ENCODE peak calls at places on chromosomes 13 and 19, in nine cellular contexts. R is activated CD4-positive, CD25-positive, alpha-beta regulatory T cell; F is COR-L47; Y is stimulated activated CD4-positive, alpha-beta T cell treated with anti-CD3 and anti-CD28 coated beads, TNF-alpha, amount 100 ng/mL, for 24 hours; Z is Peyer's patch; B is H7; C is kidney glomerular epithelial cell; X is cardiac fibroblast; J is breast epithelium. V is an unnamed sample.

GRCh38 chr13:106415427-106415826 is 120.0 kb downstream of the EFNB2 start:
- DNase-seq in Y (no peak), X (no peak), R (no peak), Z (no peak), F (no peak), B (no peak), J (no peak), C (no peak), V (no peak)

GRCh38 chr19:55609326-55609725 is 3.9 kb downstream of the ZNF865 start:
- DNase-seq in X (no peak), Z (no peak), J (no peak), F (no peak), B (no peak), Y (no peak), R (no peak), C (no peak), V (no peak)

GRCh38 chr19:17282488-17283256 is 971 bp downstream of the ANKLE1 start:
- DNase-seq in J (peak), X (peak), B (peak), Z (peak), R (peak), C (peak), Y (peak), F (peak), V (peak)

GRCh38 chr19:48370955-48371354 is 6.8 kb downstream of the SYNGR4 start:
- DNase-seq in X (no peak), Y (no peak), R (no peak), Z (no peak), F (no peak), J (no peak), B (no peak), C (no peak), V (no peak)

GRCh38 chr13:32837973-32838940 is 178.0 kb upstream of the KL start:
- DNase-seq in R (no peak), Y (no peak), B (no peak), X (no peak), C (peak), J (no peak), Z (no peak), F (no peak), V (no peak)

GRCh38 chr19:10864538-10864899 is 6.8 kb upstream of the CARM1 start:
- DNase-seq in C (peak), X (peak), Y (peak), R (peak), F (peak), B (peak), Z (peak), J (peak), V (peak)

GRCh38 chr19:752652-753517 is 2.0 kb downstream of the MISP start:
- DNase-seq in X (peak), C (peak), F (peak), R (no peak), B (peak), Y (no peak), Z (no peak), J (peak), V (peak)

GRCh38 chr19:30882411-30883005 is 466.7 kb downstream of the TSHZ3 start:
- DNase-seq in X (no peak), Z (no peak), J (no peak), C (no peak), R (no peak), F (no peak), Y (no peak), B (no peak), V (no peak)

GRCh38 chr13:38017320-38017719 is 147.7 kb upstream of the TRPC4 start:
- DNase-seq in J (no peak), C (no peak), B (no peak), F (no peak), X (no peak), R (no peak), Y (no peak), Z (no peak), V (no peak)

GRCh38 chr13:109402976-109403375 is 383.4 kb downstream of the IRS2 start:
- DNase-seq in B (no peak), Y (no peak), R (no peak), F (no peak), Z (no peak), J (no peak), X (no peak), C (no peak), V (no peak)

GRCh38 chr19:9323557-9323918 is 441 bp upstream of the ZNF559 start:
- DNase-seq in B (no peak), Z (peak), J (no peak), Y (peak), C (peak), R (peak), X (peak), F (peak), V (peak)